ENCODE peak calls at places on chromosome 3, in four cellular contexts. U is NCI-H345, C is skeletal muscle cell, M is WTC11. I is an unnamed sample.

GRCh38 chr3:149494022-149494758 is 19.7 kb downstream of the TM4SF4 start:
- DNase-seq in U (peak), C (peak), M (peak), I (no peak)

GRCh38 chr3:67976683-67977082 is 322.3 kb upstream of the SUCLG2 start:
- DNase-seq in U (no peak), C (no peak), M (no peak), I (no peak)

GRCh38 chr3:169308654-169309325 is 354.7 kb downstream of the MECOM start:
- DNase-seq in U (no peak), C (no peak), M (no peak), I (no peak)

GRCh38 chr3:151210676-151211381 is 7.8 kb upstream of the GPR171 start:
- DNase-seq in U (no peak), C (no peak), M (no peak), I (no peak)

GRCh38 chr3:151015762-151016161 is 43.2 kb upstream of the CLRN1 start:
- DNase-seq in U (no peak), C (no peak), M (no peak), I (no peak)

GRCh38 chr3:179882322-179882721 is 154.4 kb downstream of the PEX5L start:
- DNase-seq in U (no peak), C (no peak), M (peak), I (no peak)

GRCh38 chr3:11548721-11549131 is 95.0 kb downstream of the VGLL4 start:
- DNase-seq in U (peak), C (peak), M (no peak), I (peak)

GRCh38 chr3:73832426-73832825 is 207.7 kb upstream of the PDZRN3 start:
- DNase-seq in U (no peak), C (no peak), M (no peak), I (no peak)

GRCh38 chr3:45477026-45477725 is 88.8 kb downstream of the LARS2 start:
- DNase-seq in U (no peak), C (no peak), M (no peak), I (no peak)

GRCh38 chr3:104388624-104389023 is 978.1 kb upstream of the ALCAM start:
- DNase-seq in U (peak), C (no peak), M (no peak), I (no peak)

GRCh38 chr3:188605231-188605630 is 451.3 kb downstream of the LPP start:
- DNase-seq in U (no peak), C (no peak), M (no peak), I (no peak)

GRCh38 chr3:102224171-102224570 is 210.6 kb upstream of the ZPLD1 start:
- DNase-seq in U (no peak), C (no peak), M (no peak), I (no peak)

GRCh38 chr3:117563063-117563462 is 853.5 kb downstream of the TUSC7 start:
- DNase-seq in U (no peak), C (no peak), M (no peak), I (no peak)

GRCh38 chr3:116905805-116906204 is 196.2 kb downstream of the TUSC7 start:
- DNase-seq in U (no peak), C (no peak), M (no peak), I (no peak)

GRCh38 chr3:11199902-11200678 is 45.8 kb downstream of the HRH1 start:
- DNase-seq in U (no peak), C (no peak), M (no peak), I (no peak)

GRCh38 chr3:105823149-105823866 is 45.5 kb downstream of the CBLB start:
- DNase-seq in U (no peak), C (peak), M (no peak), I (no peak)

GRCh38 chr3:89847955-89848354 is 740.5 kb downstream of the EPHA3 start:
- DNase-seq in U (no peak), C (no peak), M (no peak), I (no peak)

GRCh38 chr3:69012836-69013255 is 638 bp downstream of the EOGT start:
- DNase-seq in U (no peak), C (no peak), M (peak), I (no peak)

GRCh38 chr3:119643094-119643493 is 17.3 kb downstream of the POPDC2 start:
- DNase-seq in U (no peak), C (no peak), M (no peak), I (no peak)

GRCh38 chr3:66702126-66702525 is 201.3 kb upstream of the LRIG1 start:
- DNase-seq in U (no peak), C (no peak), M (no peak), I (no peak)

GRCh38 chr3:134527037-134527436 is 41.2 kb downstream of the CEP63 start:
- DNase-seq in U (no peak), C (no peak), M (peak), I (peak)

GRCh38 chr3:23981955-23982354 is 36.9 kb downstream of the NR1D2 start:
- DNase-seq in U (no peak), C (no peak), M (peak), I (no peak)

GRCh38 chr3:159928692-159929091 is 59.9 kb upstream of the IL12A start:
- DNase-seq in U (no peak), C (peak), M (no peak), I (peak)

GRCh38 chr3:33064929-33065328 is 32.0 kb downstream of the GLB1 start:
- DNase-seq in U (no peak), C (no peak), M (no peak), I (no peak)

GRCh38 chr3:38497026-38497425 is 886 bp downstream of the EXOG start:
- DNase-seq in U (no peak), C (no peak), M (no peak), I (no peak)

GRCh38 chr3:66396888-66397287 is 103.9 kb downstream of the LRIG1 start:
- DNase-seq in U (no peak), C (no peak), M (no peak), I (peak)

GRCh38 chr3:131075632-131076328 is 49.1 kb downstream of the NEK11 start:
- DNase-seq in U (no peak), C (no peak), M (no peak), I (no peak)

GRCh38 chr3:62710761-62711160 is 164.5 kb downstream of the CADPS start:
- DNase-seq in U (no peak), C (no peak), M (no peak), I (no peak)

GRCh38 chr3:15983693-15984092 is 185.9 kb upstream of the ANKRD28 start:
- DNase-seq in U (no peak), C (no peak), M (no peak), I (no peak)

GRCh38 chr3:44353355-44353924 is 14.9 kb downstream of the TCAIM start:
- DNase-seq in U (no peak), C (no peak), M (no peak), I (no peak)

GRCh38 chr3:13518516-13519351 is 30.2 kb upstream of the FBLN2 start:
- DNase-seq in U (no peak), C (no peak), M (no peak), I (no peak)

GRCh38 chr3:73094127-73094526 is 32.7 kb downstream of the EBLN2 start:
- DNase-seq in U (no peak), C (no peak), M (no peak), I (no peak)

GRCh38 chr3:45171283-45171682 is 25.1 kb upstream of the CDCP1 start:
- DNase-seq in U (no peak), C (no peak), M (no peak), I (no peak)

GRCh38 chr3:115436767-115437301 is 186.5 kb upstream of the GAP43 start:
- DNase-seq in U (no peak), C (peak), M (peak), I (peak)

GRCh38 chr3:63159764-63160163 is 118.3 kb upstream of the SYNPR start:
- DNase-seq in U (no peak), C (no peak), M (no peak), I (no peak)

GRCh38 chr3:86948840-86949239 is 42.1 kb downstream of the VGLL3 start:
- DNase-seq in U (no peak), C (peak), M (no peak), I (no peak)

GRCh38 chr3:60743631-60744164 is 507.6 kb downstream of the FHIT start:
- DNase-seq in U (peak), C (peak), M (peak), I (no peak)

GRCh38 chr3:13111874-13112520 is 38.8 kb upstream of the IQSEC1 start:
- DNase-seq in U (no peak), C (no peak), M (no peak), I (peak)

GRCh38 chr3:70822777-70823176 is 510.3 kb upstream of the MDFIC2 start:
- DNase-seq in U (no peak), C (no peak), M (no peak), I (no peak)